ENCODE peak calls at places on chromosomes 4 and X, in four cellular contexts. V is cardiac fibroblast, E is fibroblast of mammary gland, O is AG04449. W is an unnamed sample.

GRCh38 chr4:113539408-113539807 is 222.1 kb downstream of the CAMK2D start:
- DNase-seq in E (peak), V (peak), O (peak), W (no peak)

GRCh38 chr4:73690051-73690744 is 50.2 kb upstream of the CXCL8 start:
- DNase-seq in V (no peak), E (peak), O (no peak), W (no peak)

GRCh38 chr4:19472669-19473068 is 779.0 kb upstream of the SLIT2 start:
- DNase-seq in V (peak), O (no peak), E (no peak), W (no peak)

GRCh38 chrX:48472225-48472624 is 2.2 kb upstream of the SLC38A5 start:
- DNase-seq in V (no peak), E (no peak), O (no peak), W (no peak)

GRCh38 chr4:182745268-182745667 is 171.9 kb downstream of the DCTD start:
- DNase-seq in E (no peak), V (no peak), O (no peak), W (no peak)

GRCh38 chrX:119735467-119735866 is 22.9 kb upstream of the SOWAHD start:
- DNase-seq in V (no peak), E (no peak), O (no peak), W (no peak)

GRCh38 chr4:127307996-127308395 is 324.8 kb upstream of the INTU start:
- DNase-seq in O (no peak), E (peak), V (no peak), W (no peak)

GRCh38 chrX:132651411-132652086 is 162.7 kb upstream of the MBNL3 start:
- DNase-seq in E (peak), O (peak), V (no peak), W (no peak)

GRCh38 chr4:75514949-75515612 is 808 bp downstream of the THAP6 start:
- DNase-seq in E (peak), O (no peak), V (no peak), W (no peak)

GRCh38 chr4:81215219-81215892 is at the start of gene PRKG2:
- DNase-seq in E (no peak), V (peak), O (no peak), W (peak)

GRCh38 chr4:65670331-65671031 is at the start of gene EPHA5:
- DNase-seq in E (peak), O (peak), V (peak), W (peak)

GRCh38 chr4:101418055-101418454 is 70.7 kb upstream of the PPP3CA start:
- DNase-seq in O (no peak), E (peak), V (no peak), W (no peak)

DNA sequence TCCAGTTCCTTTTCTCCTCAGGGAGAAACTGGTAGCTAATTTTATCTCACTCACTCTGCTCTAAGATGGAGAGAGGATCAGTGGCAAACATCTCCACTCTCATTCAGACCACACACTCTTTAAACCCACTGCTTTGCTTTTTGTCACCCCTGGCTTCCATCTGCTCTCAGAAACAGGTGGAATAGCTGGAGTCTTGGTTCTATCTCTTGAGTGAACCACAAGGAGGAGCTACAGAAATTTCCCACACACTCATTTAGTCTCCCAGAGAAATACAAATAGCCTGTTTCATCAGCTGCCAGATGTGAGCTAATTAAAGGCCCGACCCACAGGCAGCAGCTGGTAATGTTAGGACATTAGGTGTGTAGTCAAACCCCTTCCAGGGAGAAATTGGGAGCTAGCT is 96.6 kb downstream of the STPG2 start:
- DNase-seq in E (no peak), O (no peak), V (no peak), W (no peak)
- TF ChIP-seq CTCF in E (no peak), O (no peak), V (no peak), W (no peak)

GRCh38 chr4:120266602-120267001 is 200.0 kb upstream of the MAD2L1 start:
- DNase-seq in V (no peak), O (no peak), E (peak), W (no peak)

GRCh38 chr4:120261117-120261516 is 194.5 kb upstream of the MAD2L1 start:
- DNase-seq in E (no peak), V (no peak), O (no peak), W (no peak)

GRCh38 chr4:120263623-120264022 is 197.0 kb upstream of the MAD2L1 start:
- DNase-seq in V (no peak), O (no peak), E (no peak), W (no peak)
- TF ChIP-seq CTCF in V (no peak), O (no peak), E (no peak), W (no peak)

GRCh38 chrX:8820910-8821527 is 19.8 kb upstream of the FAM9A start:
- DNase-seq in E (peak), V (peak), O (no peak), W (peak)
- TF ChIP-seq CTCF in E (no peak), V (no peak), O (no peak), W (no peak)

GRCh38 chrX:29851971-29852605 is 363.3 kb upstream of the MAGEB2 start:
- DNase-seq in E (peak), V (no peak), O (no peak), W (no peak)

GRCh38 chrX:29858714-29859113 is 356.6 kb upstream of the MAGEB2 start:
- DNase-seq in V (peak), O (no peak), E (peak), W (no peak)

DNA sequence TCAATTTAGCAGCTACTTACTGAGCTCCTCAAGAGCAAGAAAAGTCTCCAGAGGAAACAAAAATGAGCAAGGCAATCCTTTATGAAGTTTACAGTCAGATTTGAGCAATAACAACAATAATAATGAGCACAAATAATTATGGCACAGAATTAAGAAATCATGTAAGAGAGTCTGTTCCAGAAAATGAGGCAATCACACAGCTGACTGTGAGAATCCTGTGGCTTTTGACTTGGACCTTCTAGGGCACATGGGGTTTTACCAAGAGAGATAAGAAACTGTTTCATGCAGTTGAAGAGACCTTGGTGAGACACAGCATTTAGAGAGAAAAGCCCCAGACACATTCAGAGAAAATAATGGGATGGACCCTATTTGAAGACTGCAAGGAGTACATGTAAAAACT is 362.6 kb upstream of the MAGEB2 start:
- DNase-seq in V (peak), E (peak), O (no peak), W (no peak)
- TF ChIP-seq CTCF in V (no peak), E (no peak), O (no peak), W (no peak)

GRCh38 chr4:108042927-108043326 is 53.2 kb downstream of the HADH start:
- DNase-seq in O (no peak), V (no peak), E (no peak), W (no peak)
- TF ChIP-seq CTCF in O (no peak), V (no peak), E (no peak), W (no peak)

GRCh38 chr4:82705169-82705568 is 93.4 kb downstream of the SCD5 start:
- DNase-seq in E (no peak), V (no peak), O (no peak), W (no peak)
- TF ChIP-seq CTCF in E (no peak), V (no peak), O (no peak), W (no peak)

DNA sequence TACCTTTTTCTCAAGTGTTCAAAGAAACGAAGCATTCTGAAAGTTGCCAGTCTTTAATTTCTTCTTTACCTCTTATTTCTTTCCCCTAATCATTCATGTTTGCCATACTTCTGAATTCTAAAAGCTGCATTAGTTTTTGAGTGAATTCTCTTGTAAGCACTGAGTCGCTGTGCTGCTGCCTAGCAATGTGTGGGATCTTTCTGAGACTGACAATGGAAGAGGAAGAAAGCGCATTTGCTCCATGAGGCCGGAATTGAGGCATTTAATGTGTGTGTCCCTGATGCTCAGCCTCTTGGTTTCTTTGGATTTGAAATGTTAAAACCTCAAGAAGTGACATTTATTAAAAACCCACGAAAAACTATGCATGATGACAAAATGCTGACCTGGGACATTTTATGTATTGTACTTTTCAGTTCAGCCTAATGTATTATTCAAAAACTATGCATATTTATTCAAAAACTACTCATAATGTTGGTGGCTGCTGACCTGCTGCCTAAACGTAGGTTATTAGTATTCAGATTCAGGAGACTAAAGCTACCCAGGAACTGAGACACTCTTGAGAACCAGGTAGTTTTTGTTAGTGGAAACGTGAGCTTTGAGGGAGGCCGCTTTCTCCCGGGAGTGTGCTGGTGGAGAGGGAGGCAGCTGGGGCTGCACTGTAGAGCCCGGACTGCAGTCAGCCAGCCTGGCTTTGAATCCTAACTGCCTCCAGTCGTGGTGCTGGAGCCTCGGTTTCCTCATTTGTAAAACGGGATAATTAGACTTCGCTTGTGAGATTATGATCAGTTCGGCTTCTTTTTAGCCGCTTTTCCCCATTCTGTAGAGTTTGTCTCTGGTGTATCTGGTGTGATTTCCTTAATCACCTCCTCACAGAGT is 11.3 kb downstream of the RGS12 start:
- DNase-seq in V (no peak), O (no peak), E (no peak), W (no peak)
- TF ChIP-seq CTCF in V (no peak), O (no peak), E (no peak), W (no peak)

GRCh38 chr4:144615182-144615581 is 30.8 kb upstream of the HHIP start:
- DNase-seq in V (no peak), O (no peak), E (peak), W (no peak)

GRCh38 chr4:144611850-144612249 is 34.1 kb upstream of the HHIP start:
- DNase-seq in E (peak), V (peak), O (no peak), W (peak)
- TF ChIP-seq CTCF in E (peak), V (peak), O (peak), W (peak)

GRCh38 chr4:149999485-150000074 is 78.7 kb upstream of the DCLK2 start:
- DNase-seq in E (peak), V (peak), O (peak), W (peak)
- TF ChIP-seq CTCF in E (peak), V (peak), O (peak), W (peak)

GRCh38 chr4:162939086-162939485 is 227.6 kb downstream of the NAF1 start:
- DNase-seq in O (no peak), E (no peak), V (no peak), W (no peak)

DNA sequence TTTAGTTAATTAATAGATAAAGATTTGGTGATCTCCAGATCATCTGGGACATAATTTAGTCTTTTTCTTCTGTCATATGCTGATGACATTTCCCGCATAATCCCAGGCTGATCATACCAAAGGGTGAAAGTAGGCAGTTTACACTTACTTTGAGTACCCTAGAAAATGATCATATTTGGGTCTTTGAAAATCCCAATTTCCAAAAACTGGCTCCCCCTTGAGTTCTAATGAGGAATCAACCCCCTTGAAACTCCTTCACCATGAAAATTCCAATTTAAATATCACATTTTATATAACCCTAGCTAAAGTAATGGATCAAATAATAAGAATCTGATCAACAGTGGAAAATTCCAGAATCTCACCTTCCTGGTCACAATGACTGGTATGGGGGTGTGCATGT is 223.4 kb downstream of the NAF1 start:
- DNase-seq in O (no peak), E (no peak), V (no peak), W (no peak)
- TF ChIP-seq CTCF in O (no peak), E (no peak), V (no peak), W (peak)